ENCODE peak calls at places on chromosomes 2 and 18, in ten cellular contexts. W is germinal center; D is EL; B is GM06990; X is left cardiac atrium; O is EH; M is activated effector memory CD4-positive, alpha-beta T cell treated with Interleukin-2 at 50 U/mL for 16 hours; T is gastrocnemius medialis; Q is activated naive CD8-positive, alpha-beta T cell treated with anti-CD3 and anti-CD28 coated beads, Interleukin-2, amount 50 U/mL, for 24 hours; G is activated gamma-delta T cell. E is an unnamed sample.

GRCh38 chr2:105470979-105471378 is 72.1 kb upstream of the FHL2 start:
- DNase-seq in Q (no peak), T (no peak), X (no peak), G (no peak), O (no peak), W (no peak), D (no peak), M (no peak), B (no peak), E (no peak)

GRCh38 chr2:193276069-193276468 is 1081.3 kb upstream of the TMEFF2 start:
- DNase-seq in X (no peak), Q (no peak), D (no peak), T (no peak), G (no peak), W (no peak), B (no peak), O (no peak), M (no peak), E (no peak)

GRCh38 chr2:219737270-219737691 is 109.9 kb downstream of the SLC4A3 start:
- DNase-seq in W (no peak), Q (no peak), X (no peak), G (no peak), D (peak; percentile 41), M (no peak), O (peak; percentile 55), T (no peak), B (no peak), E (peak; percentile 62)

GRCh38 chr2:38178556-38179419 is 102.8 kb upstream of the CYP1B1 start:
- DNase-seq in G (no peak), M (no peak), W (no peak), X (no peak), B (peak; percentile 34), O (peak; percentile 93), Q (no peak), D (peak; percentile 96), T (peak; percentile 13), E (no peak)

GRCh38 chr2:196500686-196501431 is 138.7 kb upstream of the CCDC150 start:
- DNase-seq in O (peak; percentile 50), X (no peak), T (no peak), G (no peak), D (peak; percentile 60), Q (no peak), B (no peak), W (no peak), M (no peak), E (no peak)

GRCh38 chr2:126836761-126837679 is 61.7 kb upstream of the TEX51 start:
- DNase-seq in O (no peak), D (no peak), G (no peak), M (no peak), X (no peak), B (no peak), W (no peak), Q (no peak), T (no peak), E (no peak)

GRCh38 chr2:24579053-24579803 is 88.2 kb downstream of the NCOA1 start:
- DNase-seq in O (no peak), W (no peak), X (no peak), T (no peak), B (no peak), G (no peak), M (no peak), D (no peak), Q (no peak), E (no peak)

GRCh38 chr2:159399716-159400525 is 113.4 kb upstream of the WDSUB1 start:
- DNase-seq in O (peak; percentile 88), Q (no peak), X (no peak), M (no peak), G (no peak), T (no peak), B (no peak), D (peak; percentile 64), W (no peak), E (no peak)

GRCh38 chr2:174631009-174631981 is 33.7 kb upstream of the WIPF1 start:
- DNase-seq in T (no peak), Q (no peak), G (no peak), M (no peak), O (peak; percentile 96), W (no peak), X (no peak), D (peak; percentile 89), B (no peak), E (no peak)

GRCh38 chr2:9462872-9463697 is 11.3 kb upstream of the IAH1 start:
- DNase-seq in W (no peak), X (no peak), T (no peak), B (no peak), G (no peak), Q (no peak), D (no peak), M (no peak), O (no peak), E (no peak)

GRCh38 chr18:23330423-23330822 is 122.7 kb upstream of the RIOK3 start:
- DNase-seq in B (peak; percentile 47), D (no peak), T (no peak), W (peak; percentile 83), M (no peak), O (no peak), Q (no peak), X (no peak), G (no peak), E (no peak)

GRCh38 chr2:3867451-3867850 is 164.1 kb downstream of the DCDC2C start:
- DNase-seq in W (no peak), T (no peak), X (no peak), Q (no peak), O (no peak), D (no peak), M (no peak), G (no peak), B (no peak), E (no peak)

GRCh38 chr2:109268916-109269315 is 139.9 kb downstream of the SH3RF3 start:
- DNase-seq in B (no peak), D (no peak), O (no peak), X (peak; percentile 5), T (no peak), G (no peak), Q (no peak), W (no peak), M (no peak), E (no peak)

GRCh38 chr2:11932896-11933295 is 186.5 kb downstream of the LPIN1 start:
- DNase-seq in W (no peak), M (no peak), O (no peak), T (no peak), X (no peak), G (no peak), B (no peak), Q (no peak), D (no peak), E (no peak)

GRCh38 chr2:161650116-161651015 is 26.1 kb downstream of the SLC4A10 start:
- DNase-seq in T (no peak), O (no peak), B (no peak), G (no peak), M (no peak), W (no peak), Q (no peak), D (no peak), X (peak; percentile 13), E (no peak)

GRCh38 chr2:67896131-67896865 is 166.5 kb downstream of the C1D start:
- DNase-seq in M (no peak), G (no peak), Q (no peak), T (no peak), O (peak; percentile 70), B (no peak), X (no peak), W (no peak), D (no peak), E (no peak)

GRCh38 chr2:101776172-101777043 is 78.9 kb downstream of the MAP4K4 start:
- DNase-seq in D (no peak), G (no peak), X (no peak), Q (no peak), M (no peak), T (no peak), W (no peak), B (no peak), O (no peak), E (no peak)

GRCh38 chr18:60826346-60826745 is 453.8 kb upstream of the MC4R start:
- DNase-seq in Q (no peak), T (no peak), O (no peak), X (no peak), D (no peak), W (no peak), M (no peak), B (no peak), G (no peak), E (no peak)

GRCh38 chr2:195115738-195116137 is 541.3 kb upstream of the SLC39A10 start:
- DNase-seq in G (no peak), W (no peak), X (no peak), Q (no peak), B (no peak), T (no peak), M (no peak), O (no peak), D (no peak), E (no peak)

GRCh38 chr2:178917555-178917954 is 110.3 kb upstream of the TTN start:
- DNase-seq in D (no peak), Q (no peak), O (no peak), B (no peak), T (no peak), M (no peak), G (no peak), X (no peak), W (no peak), E (no peak)

GRCh38 chr2:141557329-141558098 is 573.3 kb downstream of the LRP1B start:
- DNase-seq in M (no peak), B (no peak), Q (no peak), W (no peak), X (no peak), D (peak; percentile 71), O (peak; percentile 90), G (no peak), T (no peak), E (no peak)

GRCh38 chr18:51091270-51091669 is 61.3 kb downstream of the SMAD4 start:
- DNase-seq in W (no peak), G (no peak), M (no peak), O (no peak), T (no peak), B (no peak), X (no peak), Q (no peak), D (no peak), E (no peak)

GRCh38 chr2:128631698-128632490 is 313.2 kb upstream of the HS6ST1 start:
- DNase-seq in T (no peak), B (no peak), D (no peak), M (no peak), G (no peak), O (no peak), X (no peak), Q (no peak), W (no peak), E (no peak)

GRCh38 chr2:37080231-37080630 is 3.9 kb downstream of the HEATR5B start:
- DNase-seq in Q (no peak), G (no peak), O (peak; percentile 24), M (no peak), B (no peak), X (no peak), T (no peak), W (no peak), D (no peak), E (no peak)

GRCh38 chr2:29702276-29702675 is 219.1 kb downstream of the ALK start:
- DNase-seq in X (no peak), D (no peak), T (no peak), G (no peak), M (no peak), Q (no peak), W (no peak), O (no peak), B (no peak), E (no peak)

GRCh38 chr18:140670-141266 is 17.6 kb upstream of the USP14 start:
- DNase-seq in B (no peak), T (no peak), G (no peak), O (no peak), X (no peak), Q (no peak), D (no peak), M (no peak), W (no peak), E (no peak)

GRCh38 chr2:37672104-37672869 is 845 bp upstream of the CDC42EP3 start:
- DNase-seq in Q (peak; percentile 77), M (peak; percentile 47), W (peak; percentile 88), B (peak; percentile 87), O (peak; percentile 87), D (peak; percentile 86), G (peak; percentile 37), T (peak; percentile 73), X (peak; percentile 80), E (peak; percentile 83)

GRCh38 chr2:207253946-207254345 is 88.2 kb upstream of the KLF7 start:
- DNase-seq in D (peak; percentile 97), M (no peak), Q (no peak), B (no peak), W (no peak), O (peak; percentile 98), X (no peak), G (no peak), T (no peak), E (no peak)

E was measured in ovary.